ENCODE peak calls at places on chromosomes 6 and 20, in four cellular contexts. P is IMR-90, G is neuronal stem cell, J is mesenchymal stem cell. V is an unnamed sample.

GRCh38 chr6:131413191-131413830 is 159.7 kb upstream of the ARG1 start:
- DNase-seq in P (no peak), G (no peak), J (no peak), V (no peak)

GRCh38 chr6:70599187-70599586 is 32.5 kb downstream of the SDHAF4 start:
- DNase-seq in P (no peak), G (no peak), J (no peak), V (no peak)

GRCh38 chr6:146850238-146850896 is 251.6 kb downstream of the ADGB start:
- DNase-seq in P (peak; percentile 93), G (no peak), J (peak; percentile 84), V (no peak)

GRCh38 chr20:4951299-4951698 is 50.0 kb downstream of the SLC23A2 start:
- DNase-seq in P (peak; percentile 90), G (no peak), J (peak; percentile 80), V (no peak)

GRCh38 chr20:8932192-8933150 is 136.4 kb upstream of the PLCB4 start:
- DNase-seq in P (peak; percentile 67), G (no peak), J (peak; percentile 75), V (no peak)

GRCh38 chr20:25040438-25040831 is 17.5 kb downstream of the ACSS1 start:
- DNase-seq in P (peak; percentile 78), G (no peak), J (no peak), V (no peak)

GRCh38 chr20:217266-217665 is 9.8 kb upstream of the DEFB129 start:
- DNase-seq in P (no peak), G (no peak), J (no peak), V (no peak)

GRCh38 chr6:24356310-24357035 is 1.4 kb downstream of the DCDC2 start:
- DNase-seq in P (no peak), G (no peak), J (no peak), V (no peak)

GRCh38 chr6:136923116-136923953 is 1.2 kb downstream of the SLC35D3 start:
- DNase-seq in P (no peak), G (no peak), J (no peak), V (peak; percentile 71)

GRCh38 chr6:144379356-144379755 is 94.2 kb downstream of the UTRN start:
- DNase-seq in P (peak; percentile 71), G (no peak), J (peak; percentile 57), V (no peak)

GRCh38 chr6:112286010-112286409 is 31.6 kb upstream of the LAMA4 start:
- DNase-seq in P (no peak), G (no peak), J (no peak), V (no peak)

GRCh38 chr6:165671222-165671715 is 8.2 kb upstream of the PDE10A start:
- DNase-seq in P (no peak), G (no peak), J (no peak), V (no peak)

GRCh38 chr20:25148181-25148981 is 47.1 kb upstream of the ENTPD6 start:
- DNase-seq in P (peak; percentile 51), G (no peak), J (peak; percentile 30), V (peak; percentile 56)

GRCh38 chr6:108438918-108439317 is 121.8 kb upstream of the FOXO3 start:
- DNase-seq in P (no peak), G (no peak), J (no peak), V (no peak)

GRCh38 chr6:21354805-21355238 is 238.7 kb upstream of the SOX4 start:
- DNase-seq in P (no peak), G (no peak), J (no peak), V (no peak)

GRCh38 chr6:71512256-71512655 is 223.6 kb downstream of the OGFRL1 start:
- DNase-seq in P (no peak), G (no peak), J (no peak), V (no peak)

GRCh38 chr20:3307695-3308094 is 68.7 kb upstream of the SLC4A11 start:
- DNase-seq in P (peak; percentile 19), G (no peak), J (no peak), V (no peak)

GRCh38 chr6:15421945-15422733 is 176.3 kb downstream of the JARID2 start:
- DNase-seq in P (no peak), G (no peak), J (no peak), V (no peak)

GRCh38 chr20:46651091-46651962 is at the start of gene SLC13A3:
- DNase-seq in P (no peak), G (peak; percentile 21), J (no peak), V (peak; percentile 62)

GRCh38 chr20:44467289-44467883 is 8.3 kb upstream of the TTPAL start:
- DNase-seq in P (no peak), G (no peak), J (peak; percentile 26), V (no peak)

GRCh38 chr6:40723967-40724366 is 136.8 kb upstream of the LRFN2 start:
- DNase-seq in P (no peak), G (no peak), J (peak; percentile 38), V (no peak)

GRCh38 chr20:10857362-10858070 is 183.7 kb upstream of the JAG1 start:
- DNase-seq in P (peak; percentile 60), G (no peak), J (peak; percentile 59), V (no peak)

GRCh38 chr20:62352402-62353288 is 14.5 kb downstream of the LAMA5 start:
- DNase-seq in P (no peak), G (no peak), J (no peak), V (no peak)

GRCh38 chr20:41697861-41698559 is 79.8 kb upstream of the CHD6 start:
- DNase-seq in P (peak; percentile 37), G (no peak), J (peak; percentile 42), V (peak; percentile 34)

GRCh38 chr6:135983093-135983492 is 131.6 kb downstream of the PDE7B start:
- DNase-seq in P (no peak), G (no peak), J (no peak), V (no peak)

GRCh38 chr20:49032455-49032854 is 13.7 kb upstream of the CSE1L start:
- DNase-seq in P (no peak), G (no peak), J (no peak), V (no peak)

GRCh38 chr6:150177260-150178246 is 34.7 kb downstream of the PPP1R14C start:
- DNase-seq in P (peak; percentile 9), G (no peak), J (peak; percentile 78), V (no peak)

GRCh38 chr20:407953-408842 is at the start of gene RBCK1:
- DNase-seq in P (peak; percentile 72), G (peak; percentile 75), J (peak; percentile 90), V (peak; percentile 80)

GRCh38 chr6:150028799-150029198 is 3.5 kb upstream of the RAET1L start:
- DNase-seq in P (no peak), G (no peak), J (no peak), V (no peak)

GRCh38 chr20:21048841-21049273 is 57.3 kb downstream of the LINC00237 start:
- DNase-seq in P (no peak), G (peak; percentile 15), J (no peak), V (peak; percentile 79)

GRCh38 chr6:46014511-46015118 is 1.0 kb downstream of the CLIC5 start:
- DNase-seq in P (no peak), G (no peak), J (peak; percentile 2), V (peak; percentile 60)

GRCh38 chr6:89818977-89819335 is 638 bp downstream of the MDN1 start:
- DNase-seq in P (peak; percentile 30), G (peak; percentile 41), J (peak; percentile 53), V (no peak)

GRCh38 chr6:56314683-56315523 is 67.5 kb upstream of the COL21A1 start:
- DNase-seq in P (peak; percentile 50), G (peak; percentile 33), J (peak; percentile 39), V (peak; percentile 40)

GRCh38 chr6:142374965-142375733 is 73.3 kb downstream of the ADGRG6 start:
- DNase-seq in P (peak; percentile 83), G (peak; percentile 26), J (peak; percentile 83), V (no peak)

GRCh38 chr6:161164182-161164625 is 109.7 kb downstream of the AGPAT4 start:
- DNase-seq in P (no peak), G (no peak), J (no peak), V (no peak)

GRCh38 chr6:56618050-56618449 is 24.6 kb downstream of the DST start:
- DNase-seq in P (no peak), G (no peak), J (no peak), V (peak; percentile 47)

GRCh38 chr6:136067731-136068341 is 182.3 kb downstream of the MTFR2 start:
- DNase-seq in P (peak; percentile 39), G (peak; percentile 40), J (peak; percentile 43), V (peak; percentile 63)

GRCh38 chr6:128209771-128210170 is 308.9 kb upstream of the THEMIS start:
- DNase-seq in P (peak; percentile 79), G (no peak), J (peak; percentile 62), V (no peak)

GRCh38 chr20:19327401-19327800 is 115.0 kb downstream of the SLC24A3 start:
- DNase-seq in P (no peak), G (no peak), J (no peak), V (no peak)

GRCh38 chr20:57709823-57710799 is at the start of gene PMEPA1:
- DNase-seq in P (peak; percentile 95), G (peak; percentile 88), J (peak; percentile 95), V (peak; percentile 96)
- H2BK5ac ChIP-seq in P (peak within 1 kb of the TSS; percentile 76), G (no peak within 1 kb of the TSS), J (peak within 1 kb of the TSS; percentile 5), V (no peak within 1 kb of the TSS)

GRCh38 chr6:29755295-29755871 is 32.1 kb downstream of the HLA-F start:
- DNase-seq in P (no peak), G (no peak), J (no peak), V (no peak)
- H2BK5ac ChIP-seq in P (no peak overlapping the region), G (no peak overlapping the region), J (no peak overlapping the region), V (no peak overlapping the region)

GRCh38 chr6:145836170-145836569 is 21.6 kb upstream of the FBXO30 start:
- DNase-seq in P (peak; percentile 51), G (no peak), J (peak; percentile 60), V (no peak)
- H2BK5ac ChIP-seq in P (no peak overlapping the region), G (no peak overlapping the region), J (no peak overlapping the region), V (no peak overlapping the region)

DNA sequence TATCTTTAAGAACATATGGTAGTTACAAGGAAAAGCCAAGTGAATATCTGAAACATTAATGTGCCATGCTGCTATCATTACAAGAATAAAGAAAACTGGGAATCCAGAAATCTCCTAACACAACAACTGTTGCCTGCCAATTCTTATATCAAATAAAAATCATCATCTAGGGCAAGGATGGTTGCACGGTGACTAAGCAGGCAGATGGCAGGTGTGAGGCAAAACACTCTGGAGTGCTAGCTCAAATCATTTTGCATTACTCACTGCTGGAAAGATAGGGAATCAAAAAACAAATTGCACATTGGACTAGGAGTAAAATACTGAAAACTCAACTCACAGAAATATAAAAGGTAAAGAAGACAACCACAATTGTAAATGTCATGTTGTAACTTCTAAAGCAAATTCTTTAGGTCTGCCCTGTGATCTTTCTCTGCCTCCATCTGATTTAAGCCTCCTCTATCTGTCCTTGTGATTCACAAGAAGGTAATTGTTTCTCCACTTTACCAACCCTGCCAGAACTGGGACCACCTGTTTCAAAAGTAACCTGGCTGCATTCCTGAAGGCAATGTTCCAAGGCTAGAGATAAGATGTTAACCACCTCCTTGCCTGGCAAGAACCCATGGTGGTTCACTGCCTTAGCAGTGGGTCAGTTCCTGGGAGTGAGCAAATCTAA is 33.0 kb upstream of the LCA5 start:
- DNase-seq in P (peak; percentile 72), G (no peak), J (no peak), V (peak; percentile 79)
- H2BK5ac ChIP-seq in P (no peak overlapping the region), G (no peak overlapping the region), J (no peak overlapping the region), V (no peak overlapping the region)

GRCh38 chr6:133986942-133987341 is 33.9 kb downstream of the TBPL1 start:
- DNase-seq in P (no peak), G (no peak), J (no peak), V (no peak)

GRCh38 chr6:133990321-133990720 is 37.3 kb downstream of the TBPL1 start:
- DNase-seq in P (no peak), G (no peak), J (no peak), V (no peak)

GRCh38 chr6:133991096-133991593 is 38.1 kb downstream of the TBPL1 start:
- DNase-seq in P (peak; percentile 90), G (no peak), J (peak; percentile 50), V (no peak)

GRCh38 chr6:133985970-133986369 is 32.9 kb downstream of the TBPL1 start:
- DNase-seq in P (no peak), G (no peak), J (no peak), V (no peak)

GRCh38 chr6:133989525-133989924 is 36.5 kb downstream of the TBPL1 start:
- DNase-seq in P (no peak), G (no peak), J (no peak), V (no peak)
- H2BK5ac ChIP-seq in P (no peak overlapping the region), G (no peak overlapping the region), J (no peak overlapping the region), V (no peak overlapping the region)

V was measured in H9.